ENCODE peak calls at places on chromosomes 3 and 15, in six cellular contexts. G, U, R, V, Q and A are unnamed samples.

GRCh38 chr3:67605377-67605776 is 49.0 kb downstream of the SUCLG2 start:
- DNase-seq in G (no peak), U (peak), R (peak), V (no peak), Q (peak), A (peak)

GRCh38 chr15:98889930-98890695 is 117.5 kb downstream of the PGPEP1L start:
- DNase-seq in G (no peak), U (no peak), R (peak), V (no peak), Q (peak), A (peak)

GRCh38 chr15:92158426-92158825 is 235.3 kb upstream of the ST8SIA2 start:
- DNase-seq in G (peak), U (no peak), R (peak), V (no peak), Q (peak), A (no peak)

GRCh38 chr3:177523072-177523675 is 325.9 kb upstream of the TBL1XR1 start:
- DNase-seq in G (no peak), U (no peak), R (no peak), V (no peak), Q (no peak), A (no peak)

GRCh38 chr3:41204369-41204768 is 5.1 kb downstream of the CTNNB1 start:
- DNase-seq in G (no peak), U (no peak), R (no peak), V (no peak), Q (no peak), A (no peak)

GRCh38 chr3:123169930-123170329 is 31.8 kb upstream of the SEC22A start:
- DNase-seq in G (no peak), U (no peak), R (peak), V (no peak), Q (peak), A (no peak)

GRCh38 chr3:46994801-46995731 is 15.6 kb downstream of the NBEAL2 start:
- DNase-seq in G (no peak), U (no peak), R (no peak), V (no peak), Q (no peak), A (no peak)

GRCh38 chr3:99128740-99129505 is 227.4 kb upstream of the DCBLD2 start:
- DNase-seq in G (no peak), U (peak), R (peak), V (peak), Q (peak), A (peak)

GRCh38 chr15:28989239-28989830 is 103.6 kb downstream of the APBA2 start:
- DNase-seq in G (no peak), U (no peak), R (peak), V (peak), Q (peak), A (peak)

GRCh38 chr15:49235446-49236207 is 65.6 kb downstream of the GALK2 start:
- DNase-seq in G (peak), U (peak), R (peak), V (peak), Q (peak), A (peak)

GRCh38 chr3:149832086-149832485 is 19.1 kb downstream of the RNF13 start:
- DNase-seq in G (no peak), U (peak), R (no peak), V (no peak), Q (peak), A (peak)

GRCh38 chr15:30059771-30060170 is 23.0 kb upstream of the GOLGA8J start:
- DNase-seq in G (no peak), U (no peak), R (no peak), V (no peak), Q (no peak), A (no peak)

GRCh38 chr3:122324871-122325323 is at the start of gene CSTA:
- DNase-seq in G (no peak), U (no peak), R (no peak), V (no peak), Q (no peak), A (peak)

GRCh38 chr15:64455951-64456350 is 4.4 kb upstream of the ZNF609 start:
- DNase-seq in G (no peak), U (no peak), R (no peak), V (no peak), Q (no peak), A (peak)

GRCh38 chr3:115623414-115623868 is at the start of gene GAP43:
- DNase-seq in G (no peak), U (peak), R (peak), V (no peak), Q (peak), A (peak)

GRCh38 chr3:56365905-56366640 is 102.2 kb downstream of the ERC2 start:
- DNase-seq in G (no peak), U (no peak), R (no peak), V (peak), Q (no peak), A (no peak)

GRCh38 chr15:69623521-69624513 is 171.2 kb downstream of the RPLP1 start:
- DNase-seq in G (no peak), U (no peak), R (no peak), V (no peak), Q (no peak), A (no peak)

GRCh38 chr3:137792633-137793271 is 28.6 kb downstream of the SOX14 start:
- DNase-seq in G (no peak), U (peak), R (peak), V (no peak), Q (peak), A (peak)

GRCh38 chr15:56249080-56249479 is 5.4 kb upstream of the RFX7 start:
- DNase-seq in G (no peak), U (peak), R (peak), V (no peak), Q (peak), A (peak)

GRCh38 chr3:148736086-148736485 is 38.4 kb downstream of the AGTR1 start:
- DNase-seq in G (no peak), U (no peak), R (no peak), V (no peak), Q (no peak), A (no peak)

GRCh38 chr15:35209838-35210237 is 124.7 kb upstream of the NANOGP8 start:
- DNase-seq in G (no peak), U (no peak), R (peak), V (no peak), Q (peak), A (peak)

GRCh38 chr3:33883538-33884203 is 85.2 kb downstream of the PDCD6IP start:
- DNase-seq in G (peak), U (no peak), R (peak), V (peak), Q (peak), A (peak)

GRCh38 chr15:71049706-71050422 is 65.4 kb upstream of the THSD4 start:
- DNase-seq in G (no peak), U (no peak), R (no peak), V (no peak), Q (peak), A (peak)

GRCh38 chr15:55588070-55588817 is at the start of gene PYGO1:
- DNase-seq in G (peak), U (peak), R (peak), V (peak), Q (peak), A (peak)

GRCh38 chr15:85760531-85761371 is 34.0 kb downstream of the KLHL25 start:
- DNase-seq in G (no peak), U (no peak), R (no peak), V (no peak), Q (no peak), A (no peak)

GRCh38 chr3:154310840-154311239 is 13.4 kb downstream of the DHX36 start:
- DNase-seq in G (no peak), U (peak), R (peak), V (no peak), Q (peak), A (peak)

GRCh38 chr15:32952901-32953889 is 235.4 kb downstream of the GREM1 start:
- DNase-seq in G (no peak), U (no peak), R (no peak), V (no peak), Q (peak), A (peak)

GRCh38 chr15:78061963-78062427 is 15.5 kb downstream of the TBC1D2B start:
- DNase-seq in G (peak), U (no peak), R (no peak), V (no peak), Q (peak), A (peak)

GRCh38 chr3:17204049-17204650 is 319.4 kb downstream of the PLCL2 start:
- DNase-seq in G (no peak), U (no peak), R (no peak), V (no peak), Q (no peak), A (no peak)

GRCh38 chr15:56929389-56929788 is 10.9 kb downstream of the TCF12 start:
- DNase-seq in G (no peak), U (no peak), R (no peak), V (no peak), Q (peak), A (peak)